ENCODE peak calls at places on chromosomes 13 and 19, in four cellular contexts. G, N, Z and M are unnamed samples.

GRCh38 chr13:64758520-64758919 is 2471.6 kb downstream of the PCDH9 start:
- DNase-seq in Z (no peak), N (no peak), G (peak; percentile 1), M (no peak)

GRCh38 chr19:33212024-33212772 is 13.5 kb downstream of the SLC7A10 start:
- DNase-seq in Z (no peak), N (no peak), G (no peak), M (peak; percentile 29)

GRCh38 chr19:42172261-42172660 is 40.0 kb upstream of the POU2F2 start:
- DNase-seq in G (no peak), Z (no peak), N (no peak), M (no peak)

GRCh38 chr13:97423300-97424045 is 10.5 kb upstream of the RAP2A start:
- DNase-seq in Z (no peak), G (no peak), N (no peak), M (no peak)

GRCh38 chr13:26919311-26919710 is 158.7 kb upstream of the GPR12 start:
- DNase-seq in Z (no peak), G (no peak), N (no peak), M (no peak)

GRCh38 chr19:42023121-42023942 is 29.3 kb upstream of the ATP1A3 start:
- DNase-seq in N (peak; percentile 77), Z (peak; percentile 84), G (peak; percentile 8), M (peak; percentile 63)

GRCh38 chr13:30376426-30377311 is 45.6 kb upstream of the UBE2L5 start:
- DNase-seq in G (no peak), N (no peak), Z (no peak), M (no peak)

GRCh38 chr19:15031675-15032074 is 17.6 kb upstream of the CASP14 start:
- DNase-seq in G (no peak), N (no peak), Z (no peak), M (no peak)

GRCh38 chr19:30631035-30631375 is 258.8 kb downstream of the ZNF536 start:
- DNase-seq in Z (no peak), N (no peak), G (no peak), M (no peak)

GRCh38 chr19:4454952-4455738 is 2.4 kb downstream of the UBXN6 start:
- DNase-seq in N (no peak), G (peak; percentile 62), Z (no peak), M (no peak)

GRCh38 chr13:46168341-46168740 is 13.6 kb downstream of the LCP1 start:
- DNase-seq in Z (no peak), N (no peak), G (no peak), M (no peak)

GRCh38 chr13:55155046-55155445 is 1985.7 kb upstream of the PRR20A start:
- DNase-seq in N (no peak), G (no peak), Z (no peak), M (no peak)

GRCh38 chr19:15091918-15092753 is 10.1 kb downstream of the OR1I1 start:
- DNase-seq in Z (peak; percentile 54), G (peak; percentile 71), N (peak; percentile 72), M (peak; percentile 50)

GRCh38 chr13:66943530-66943929 is 286.6 kb downstream of the PCDH9 start:
- DNase-seq in N (no peak), Z (no peak), G (no peak), M (no peak)

GRCh38 chr13:34161829-34162544 is 344.0 kb downstream of the RFC3 start:
- DNase-seq in Z (no peak), N (peak; percentile 89), G (peak; percentile 80), M (no peak)

GRCh38 chr13:110705356-110705825 is 525 bp downstream of the CARS2 start:
- DNase-seq in N (no peak), Z (no peak), G (no peak), M (no peak)

GRCh38 chr19:54336893-54337857 is 1.8 kb downstream of the LILRA4 start:
- DNase-seq in G (no peak), N (no peak), Z (no peak), M (no peak)

GRCh38 chr19:56333506-56333905 is 18.9 kb upstream of the ZSCAN5A start:
- DNase-seq in N (peak; percentile 70), G (peak; percentile 56), Z (peak; percentile 49), M (peak; percentile 64)

GRCh38 chr19:58572818-58573657 is at the start of gene MZF1:
- DNase-seq in G (peak; percentile 100), Z (peak; percentile 100), N (peak; percentile 100), M (peak; percentile 94)

GRCh38 chr13:29021717-29022116 is 201.6 kb downstream of the MTUS2 start:
- DNase-seq in G (no peak), Z (no peak), N (no peak), M (no peak)

GRCh38 chr13:75180805-75181455 is 301.0 kb downstream of the TBC1D4 start:
- DNase-seq in G (peak; percentile 50), Z (no peak), N (peak; percentile 25), M (no peak)

GRCh38 chr19:40255619-40256166 is 29.2 kb upstream of the CCNP start:
- DNase-seq in N (no peak), Z (no peak), G (no peak), M (no peak)

GRCh38 chr13:80979035-80979641 is 638.2 kb upstream of the SPRY2 start:
- DNase-seq in N (peak; percentile 70), Z (no peak), G (peak; percentile 54), M (peak; percentile 59)

GRCh38 chr19:3109491-3109890 is 15.3 kb downstream of the GNA11 start:
- DNase-seq in N (no peak), Z (no peak), G (no peak), M (no peak)

GRCh38 chr13:89163081-89163480 is 1491.9 kb downstream of the SLITRK5 start:
- DNase-seq in G (no peak), Z (no peak), N (no peak), M (peak; percentile 37)

GRCh38 chr19:29499261-29499920 is 26.4 kb upstream of the VSTM2B start:
- DNase-seq in N (peak; percentile 22), G (no peak), Z (no peak), M (no peak)

GRCh38 chr19:48635966-48636858 is 967 bp downstream of the DBP start:
- DNase-seq in G (no peak), Z (peak; percentile 60), N (no peak), M (no peak)

GRCh38 chr19:1270854-1271527 is 1.9 kb downstream of the CIRBP start:
- DNase-seq in N (no peak), Z (no peak), G (no peak), M (no peak)

GRCh38 chr13:39600766-39601165 is 2.2 kb downstream of the LHFPL6 start:
- DNase-seq in N (peak; percentile 2), Z (peak; percentile 65), G (no peak), M (no peak)

GRCh38 chr19:31500921-31501320 is 151.7 kb upstream of the TSHZ3 start:
- DNase-seq in N (no peak), Z (no peak), G (no peak), M (no peak)

GRCh38 chr19:10694706-10695105 is 6.5 kb upstream of the QTRT1 start:
- DNase-seq in G (no peak), Z (no peak), N (no peak), M (no peak)

GRCh38 chr19:39590265-39590664 is 12.1 kb upstream of the LGALS13 start:
- DNase-seq in Z (peak; percentile 53), N (no peak), G (peak; percentile 5), M (no peak)

GRCh38 chr13:34155931-34156607 is 338.1 kb downstream of the RFC3 start:
- DNase-seq in N (peak; percentile 68), G (peak; percentile 39), Z (no peak), M (no peak)

GRCh38 chr19:35002037-35002535 is 2.0 kb downstream of the GRAMD1A start:
- DNase-seq in G (no peak), Z (no peak), N (no peak), M (peak; percentile 19)

GRCh38 chr13:110238795-110239194 is 68.2 kb downstream of the COL4A1 start:
- DNase-seq in N (no peak), G (no peak), Z (no peak), M (no peak)

GRCh38 chr19:18274776-18275356 is 614 bp upstream of the IQCN start:
- DNase-seq in G (peak; percentile 89), Z (no peak), N (peak; percentile 81), M (no peak)

GRCh38 chr13:57063007-57063406 is 77.7 kb upstream of the PRR20A start:
- DNase-seq in N (no peak), Z (no peak), G (no peak), M (no peak)

DNA sequence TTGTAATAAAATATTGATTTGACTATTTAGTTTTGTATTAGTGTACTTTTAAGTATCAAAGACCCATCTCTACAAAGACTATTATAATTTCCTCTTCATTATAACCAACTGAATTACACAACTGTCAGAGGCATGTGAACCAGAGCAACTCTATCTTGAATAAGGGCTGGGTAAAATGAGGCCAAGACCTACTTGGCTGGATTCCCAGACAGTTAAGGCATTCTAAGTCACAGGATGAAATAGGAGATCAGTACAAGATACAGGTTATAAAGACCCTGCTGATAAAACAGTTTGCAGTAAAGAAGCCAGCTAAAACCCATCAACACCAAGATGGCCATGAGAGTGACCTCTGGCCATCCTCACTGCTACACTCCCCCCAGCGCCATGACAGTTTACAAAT is 36.2 kb upstream of the ATP12A start:
- DNase-seq in N (no peak), Z (no peak), G (peak; percentile 51), M (no peak)
- TF ChIP-seq USF2 in N (no peak), Z (no peak), G (no peak), M (no peak)

GRCh38 chr19:17078038-17078919 is 2.7 kb downstream of the MYO9B start:
- DNase-seq in N (no peak), G (no peak), Z (no peak), M (no peak)
- TF ChIP-seq USF2 in N (no peak), G (no peak), Z (no peak), M (no peak)

GRCh38 chr19:13066933-13067831 is 35.5 kb downstream of the LYL1 start:
- DNase-seq in Z (no peak), N (no peak), G (no peak), M (no peak)

GRCh38 chr19:13071444-13072205 is 31.0 kb downstream of the LYL1 start:
- DNase-seq in Z (no peak), N (no peak), G (no peak), M (no peak)

GRCh38 chr19:13070425-13071140 is 32.1 kb downstream of the LYL1 start:
- DNase-seq in N (no peak), G (no peak), Z (no peak), M (no peak)

GRCh38 chr19:13068064-13068807 is 34.4 kb downstream of the LYL1 start:
- DNase-seq in N (no peak), Z (no peak), G (no peak), M (no peak)

DNA sequence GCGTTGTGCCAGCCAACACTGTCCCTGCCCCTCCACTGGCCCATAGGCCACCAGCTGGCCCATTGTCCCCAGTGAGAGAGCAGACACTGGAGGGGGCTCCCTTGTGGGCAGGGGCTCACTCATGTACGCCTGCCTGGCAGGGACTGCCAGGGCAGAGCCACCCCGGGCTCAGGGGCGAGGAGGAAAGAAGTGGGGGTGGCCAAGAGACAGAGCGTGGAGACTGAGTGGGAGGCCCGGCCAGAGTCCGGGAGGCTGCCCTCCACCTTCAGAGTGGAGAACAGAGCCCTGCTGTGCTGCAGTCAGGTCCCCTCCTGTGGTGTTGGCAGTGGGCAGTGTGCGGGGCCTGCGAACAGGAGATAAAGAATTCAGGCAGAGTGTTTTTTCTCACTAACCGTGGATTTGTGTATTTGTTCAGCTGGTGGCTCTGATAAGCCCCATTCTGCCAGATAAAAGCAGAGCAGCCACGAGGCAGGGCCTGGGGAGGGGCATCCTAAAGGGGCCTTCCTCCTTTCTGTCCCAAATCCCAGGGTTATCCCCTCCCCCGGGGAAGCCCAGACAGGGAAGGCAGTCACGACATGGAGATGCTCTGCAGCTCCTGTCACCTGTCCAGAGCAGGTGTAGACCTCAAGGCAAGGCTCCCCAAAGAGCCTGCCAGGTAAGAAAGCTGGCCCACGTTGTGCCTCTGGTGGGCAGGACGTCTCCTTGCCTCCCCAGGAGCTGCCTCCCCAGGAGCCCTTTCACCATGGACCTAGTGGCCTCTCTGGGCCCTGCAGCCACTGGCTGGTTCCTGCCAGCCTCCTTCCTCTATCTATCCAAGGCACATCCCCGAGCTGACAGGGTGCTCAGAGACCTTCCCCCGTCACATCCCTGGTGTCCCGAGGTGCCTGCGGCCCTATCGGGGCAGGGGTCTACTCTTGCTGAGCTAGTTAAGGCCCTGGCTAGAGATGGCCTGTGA is 33.0 kb downstream of the LYL1 start:
- DNase-seq in G (no peak), Z (no peak), N (no peak), M (peak; percentile 76)
- TF ChIP-seq USF2 in G (no peak), Z (no peak), N (no peak), M (no peak)

GRCh38 chr13:61350351-61350750 is 65.3 kb downstream of the PCDH20 start:
- DNase-seq in G (no peak), N (no peak), Z (no peak), M (no peak)
- TF ChIP-seq USF2 in G (no peak), N (no peak), Z (no peak), M (no peak)